ENCODE peak calls at places on chromosome 12, in seven cellular contexts. One of them, this sample, is unnamed.

GRCh38 chr12:95277139-95277538 is 59.5 kb downstream of the VEZT start:
- DNase-seq in IMR-90: peak
- DNase-seq in astrocyte: peak
- DNase-seq in mammary epithelial cell: peak
- DNase-seq in HFF-Myc: peak
- DNase-seq in HFFc6: peak
- DNase-seq in stomach: no peak
- DNase-seq in this sample: no peak

GRCh38 chr12:127745466-127746220 is 521.3 kb upstream of the TMEM132C start:
- DNase-seq in IMR-90: no peak
- DNase-seq in astrocyte: no peak
- DNase-seq in mammary epithelial cell: no peak
- DNase-seq in HFF-Myc: no peak
- DNase-seq in HFFc6: no peak
- DNase-seq in stomach: no peak
- DNase-seq in this sample: no peak

GRCh38 chr12:4302881-4303280 is 18.1 kb upstream of the TIGAR start:
- DNase-seq in IMR-90: no peak
- DNase-seq in astrocyte: no peak
- DNase-seq in mammary epithelial cell: no peak
- DNase-seq in HFF-Myc: no peak
- DNase-seq in HFFc6: no peak
- DNase-seq in stomach: no peak
- DNase-seq in this sample: no peak

GRCh38 chr12:117472983-117473382 is 111.6 kb upstream of the NOS1 start:
- DNase-seq in IMR-90: no peak
- DNase-seq in astrocyte: no peak
- DNase-seq in mammary epithelial cell: no peak
- DNase-seq in HFF-Myc: no peak
- DNase-seq in HFFc6: no peak
- DNase-seq in stomach: no peak
- DNase-seq in this sample: no peak

GRCh38 chr12:124369055-124369900 is 74.4 kb downstream of the RFLNA start:
- DNase-seq in IMR-90: peak
- DNase-seq in astrocyte: peak
- DNase-seq in mammary epithelial cell: no peak
- DNase-seq in HFF-Myc: no peak
- DNase-seq in HFFc6: peak
- DNase-seq in stomach: peak
- DNase-seq in this sample: no peak

GRCh38 chr12:124005736-124006581 is 32.9 kb downstream of the ZNF664 start:
- DNase-seq in IMR-90: no peak
- DNase-seq in astrocyte: no peak
- DNase-seq in mammary epithelial cell: no peak
- DNase-seq in HFF-Myc: no peak
- DNase-seq in HFFc6: no peak
- DNase-seq in stomach: no peak
- DNase-seq in this sample: no peak

GRCh38 chr12:31220633-31221565 is 105.1 kb downstream of the SINHCAF start:
- DNase-seq in IMR-90: peak
- DNase-seq in astrocyte: peak
- DNase-seq in mammary epithelial cell: peak
- DNase-seq in HFF-Myc: no peak
- DNase-seq in HFFc6: peak
- DNase-seq in stomach: no peak
- DNase-seq in this sample: no peak

GRCh38 chr12:49296034-49296835 is 1.3 kb downstream of the PRPH start:
- DNase-seq in IMR-90: no peak
- DNase-seq in astrocyte: no peak
- DNase-seq in mammary epithelial cell: no peak
- DNase-seq in HFF-Myc: no peak
- DNase-seq in HFFc6: no peak
- DNase-seq in stomach: peak
- DNase-seq in this sample: no peak

GRCh38 chr12:76422878-76423438 is 74.7 kb upstream of the BBS10 start:
- DNase-seq in IMR-90: peak
- DNase-seq in astrocyte: peak
- DNase-seq in mammary epithelial cell: peak
- DNase-seq in HFF-Myc: peak
- DNase-seq in HFFc6: peak
- DNase-seq in stomach: no peak
- DNase-seq in this sample: no peak

GRCh38 chr12:110117948-110118685 is 6.0 kb upstream of the IFT81 start:
- DNase-seq in IMR-90: no peak
- DNase-seq in astrocyte: no peak
- DNase-seq in mammary epithelial cell: no peak
- DNase-seq in HFF-Myc: no peak
- DNase-seq in HFFc6: no peak
- DNase-seq in stomach: no peak
- DNase-seq in this sample: no peak

GRCh38 chr12:129063600-129063999 is 210.3 kb downstream of the GLT1D1 start:
- DNase-seq in IMR-90: no peak
- DNase-seq in astrocyte: no peak
- DNase-seq in mammary epithelial cell: no peak
- DNase-seq in HFF-Myc: no peak
- DNase-seq in HFFc6: no peak
- DNase-seq in stomach: no peak
- DNase-seq in this sample: no peak

GRCh38 chr12:15851919-15852318 is 30.3 kb upstream of the STRAP start:
- DNase-seq in IMR-90: no peak
- DNase-seq in astrocyte: no peak
- DNase-seq in mammary epithelial cell: peak
- DNase-seq in HFF-Myc: no peak
- DNase-seq in HFFc6: no peak
- DNase-seq in stomach: no peak
- DNase-seq in this sample: no peak

GRCh38 chr12:118190266-118190665 is 54.3 kb downstream of the PEBP1 start:
- DNase-seq in IMR-90: peak
- DNase-seq in astrocyte: peak
- DNase-seq in mammary epithelial cell: peak
- DNase-seq in HFF-Myc: no peak
- DNase-seq in HFFc6: peak
- DNase-seq in stomach: no peak
- DNase-seq in this sample: no peak

GRCh38 chr12:88401153-88401552 is 179.1 kb downstream of the KITLG start:
- DNase-seq in IMR-90: peak
- DNase-seq in astrocyte: peak
- DNase-seq in mammary epithelial cell: peak
- DNase-seq in HFF-Myc: no peak
- DNase-seq in HFFc6: no peak
- DNase-seq in stomach: no peak
- DNase-seq in this sample: no peak

GRCh38 chr12:114221976-114222630 is 183.8 kb downstream of the TBX5 start:
- DNase-seq in IMR-90: no peak
- DNase-seq in astrocyte: no peak
- DNase-seq in mammary epithelial cell: no peak
- DNase-seq in HFF-Myc: no peak
- DNase-seq in HFFc6: no peak
- DNase-seq in stomach: no peak
- DNase-seq in this sample: no peak

GRCh38 chr12:70691018-70691672 is 53.9 kb upstream of the PTPRB start:
- DNase-seq in IMR-90: peak
- DNase-seq in astrocyte: peak
- DNase-seq in mammary epithelial cell: no peak
- DNase-seq in HFF-Myc: peak
- DNase-seq in HFFc6: peak
- DNase-seq in stomach: no peak
- DNase-seq in this sample: no peak

GRCh38 chr12:47636908-47637780 is 68.7 kb downstream of the RPAP3 start:
- DNase-seq in IMR-90: no peak
- DNase-seq in astrocyte: no peak
- DNase-seq in mammary epithelial cell: peak
- DNase-seq in HFF-Myc: no peak
- DNase-seq in HFFc6: peak
- DNase-seq in stomach: peak
- DNase-seq in this sample: peak

GRCh38 chr12:80937391-80938238 is at the start of gene LIN7A:
- DNase-seq in IMR-90: peak
- DNase-seq in astrocyte: peak
- DNase-seq in mammary epithelial cell: peak
- DNase-seq in HFF-Myc: no peak
- DNase-seq in HFFc6: peak
- DNase-seq in stomach: peak
- DNase-seq in this sample: no peak

GRCh38 chr12:53170245-53170644 is 10.3 kb upstream of the ZNF740 start:
- DNase-seq in IMR-90: no peak
- DNase-seq in astrocyte: no peak
- DNase-seq in mammary epithelial cell: no peak
- DNase-seq in HFF-Myc: no peak
- DNase-seq in HFFc6: no peak
- DNase-seq in stomach: peak
- DNase-seq in this sample: no peak

GRCh38 chr12:51785906-51786305 is 62.6 kb downstream of the FIGNL2 start:
- DNase-seq in IMR-90: no peak
- DNase-seq in astrocyte: no peak
- DNase-seq in mammary epithelial cell: no peak
- DNase-seq in HFF-Myc: no peak
- DNase-seq in HFFc6: no peak
- DNase-seq in stomach: no peak
- DNase-seq in this sample: no peak
- TF ChIP-seq CTCF in IMR-90: no peak
- TF ChIP-seq CTCF in astrocyte: no peak
- TF ChIP-seq CTCF in mammary epithelial cell: no peak
- TF ChIP-seq CTCF in HFF-Myc: no peak
- TF ChIP-seq CTCF in HFFc6: no peak
- TF ChIP-seq CTCF in stomach: no peak
- TF ChIP-seq CTCF in this sample: no peak

GRCh38 chr12:401235-402126 is at the start of gene CCDC77:
- DNase-seq in IMR-90: peak
- DNase-seq in astrocyte: peak
- DNase-seq in mammary epithelial cell: peak
- DNase-seq in HFF-Myc: peak
- DNase-seq in HFFc6: peak
- DNase-seq in stomach: peak
- DNase-seq in this sample: peak
- TF ChIP-seq CTCF in IMR-90: peak
- TF ChIP-seq CTCF in astrocyte: no peak
- TF ChIP-seq CTCF in mammary epithelial cell: peak
- TF ChIP-seq CTCF in HFF-Myc: peak
- TF ChIP-seq CTCF in HFFc6: no peak
- TF ChIP-seq CTCF in stomach: no peak
- TF ChIP-seq CTCF in this sample: no peak

GRCh38 chr12:107326237-107326636 is 232.9 kb upstream of the CRY1 start:
- DNase-seq in IMR-90: no peak
- DNase-seq in astrocyte: no peak
- DNase-seq in mammary epithelial cell: no peak
- DNase-seq in HFF-Myc: no peak
- DNase-seq in HFFc6: no peak
- DNase-seq in stomach: no peak
- DNase-seq in this sample: no peak
- TF ChIP-seq CTCF in IMR-90: no peak
- TF ChIP-seq CTCF in astrocyte: no peak
- TF ChIP-seq CTCF in mammary epithelial cell: no peak
- TF ChIP-seq CTCF in HFF-Myc: no peak
- TF ChIP-seq CTCF in HFFc6: no peak
- TF ChIP-seq CTCF in stomach: no peak
- TF ChIP-seq CTCF in this sample: no peak

GRCh38 chr12:98151105-98151504 is 364.3 kb upstream of the TMPO start:
- DNase-seq in IMR-90: no peak
- DNase-seq in astrocyte: no peak
- DNase-seq in mammary epithelial cell: no peak
- DNase-seq in HFF-Myc: no peak
- DNase-seq in HFFc6: no peak
- DNase-seq in stomach: no peak
- DNase-seq in this sample: no peak

GRCh38 chr12:98156697-98157096 is 358.7 kb upstream of the TMPO start:
- DNase-seq in IMR-90: no peak
- DNase-seq in astrocyte: no peak
- DNase-seq in mammary epithelial cell: no peak
- DNase-seq in HFF-Myc: no peak
- DNase-seq in HFFc6: no peak
- DNase-seq in stomach: no peak
- DNase-seq in this sample: no peak

GRCh38 chr12:98151984-98152383 is 363.4 kb upstream of the TMPO start:
- DNase-seq in IMR-90: no peak
- DNase-seq in astrocyte: no peak
- DNase-seq in mammary epithelial cell: no peak
- DNase-seq in HFF-Myc: no peak
- DNase-seq in HFFc6: no peak
- DNase-seq in stomach: no peak
- DNase-seq in this sample: no peak

GRCh38 chr12:98149270-98149669 is 366.1 kb upstream of the TMPO start:
- DNase-seq in IMR-90: no peak
- DNase-seq in astrocyte: no peak
- DNase-seq in mammary epithelial cell: no peak
- DNase-seq in HFF-Myc: no peak
- DNase-seq in HFFc6: no peak
- DNase-seq in stomach: no peak
- DNase-seq in this sample: no peak

DNA sequence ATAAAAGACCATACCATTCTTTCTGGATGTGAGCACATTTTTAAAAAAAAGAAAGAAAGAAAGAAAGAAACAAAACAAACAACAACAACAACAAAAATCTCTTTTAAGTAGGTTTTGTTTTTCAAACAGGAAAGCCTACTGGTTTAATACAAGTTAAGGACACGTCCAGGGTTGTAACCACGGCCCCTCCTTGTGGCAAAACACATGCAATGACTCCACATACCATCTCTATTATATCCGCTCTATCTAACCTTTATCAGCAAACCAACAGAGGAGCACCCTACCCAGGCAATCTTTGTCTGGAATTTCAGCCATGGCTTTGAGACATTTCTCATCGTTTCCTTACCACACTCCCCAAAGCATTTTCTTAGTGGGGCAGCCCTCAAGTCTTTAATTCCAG is 360.5 kb upstream of the TMPO start:
- DNase-seq in IMR-90: no peak
- DNase-seq in astrocyte: peak
- DNase-seq in mammary epithelial cell: peak
- DNase-seq in HFF-Myc: no peak
- DNase-seq in HFFc6: no peak
- DNase-seq in stomach: no peak
- DNase-seq in this sample: no peak
- TF ChIP-seq CTCF in IMR-90: no peak
- TF ChIP-seq CTCF in astrocyte: peak
- TF ChIP-seq CTCF in mammary epithelial cell: peak
- TF ChIP-seq CTCF in HFF-Myc: no peak
- TF ChIP-seq CTCF in HFFc6: no peak
- TF ChIP-seq CTCF in stomach: no peak
- TF ChIP-seq CTCF in this sample: no peak

GRCh38 chr12:226401-226800 is 12.4 kb upstream of the SLC6A12 start:
- DNase-seq in IMR-90: no peak
- DNase-seq in astrocyte: no peak
- DNase-seq in mammary epithelial cell: no peak
- DNase-seq in HFF-Myc: no peak
- DNase-seq in HFFc6: no peak
- DNase-seq in stomach: no peak
- DNase-seq in this sample: no peak
- TF ChIP-seq CTCF in IMR-90: no peak
- TF ChIP-seq CTCF in astrocyte: no peak
- TF ChIP-seq CTCF in mammary epithelial cell: no peak
- TF ChIP-seq CTCF in HFF-Myc: no peak
- TF ChIP-seq CTCF in HFFc6: no peak
- TF ChIP-seq CTCF in stomach: no peak
- TF ChIP-seq CTCF in this sample: no peak

GRCh38 chr12:57085999-57086950 is 2.6 kb upstream of the NAB2 start:
- DNase-seq in IMR-90: peak
- DNase-seq in astrocyte: peak
- DNase-seq in mammary epithelial cell: peak
- DNase-seq in HFF-Myc: peak
- DNase-seq in HFFc6: peak
- DNase-seq in stomach: peak
- DNase-seq in this sample: no peak
- TF ChIP-seq CTCF in IMR-90: peak
- TF ChIP-seq CTCF in astrocyte: peak
- TF ChIP-seq CTCF in mammary epithelial cell: peak
- TF ChIP-seq CTCF in HFF-Myc: peak
- TF ChIP-seq CTCF in HFFc6: peak
- TF ChIP-seq CTCF in stomach: no peak
- TF ChIP-seq CTCF in this sample: no peak

This sample was measured in natural killer cell.